ENCODE peak calls at places on chromosomes 6 and 20, in eight cellular contexts. One of them, this sample, is unnamed.

GRCh38 chr6:135475292-135475886 is 22.2 kb downstream of the AHI1 start:
- DNase-seq in fibroblast of mammary gland: peak
- DNase-seq in osteocyte: no peak
- DNase-seq in AG04450: peak
- DNase-seq in fibroblast of the aortic adventitia: peak
- DNase-seq in nephron progenitor cell: peak
- DNase-seq in OCI-LY7: no peak
- DNase-seq in WTC11: no peak
- DNase-seq in this sample: no peak

GRCh38 chr6:12844284-12845223 is 128.0 kb downstream of the PHACTR1 start:
- DNase-seq in WTC11: no peak
- DNase-seq in osteocyte: no peak
- DNase-seq in OCI-LY7: peak
- DNase-seq in fibroblast of the aortic adventitia: peak
- DNase-seq in AG04450: no peak
- DNase-seq in fibroblast of mammary gland: peak
- DNase-seq in nephron progenitor cell: no peak
- DNase-seq in this sample: peak

GRCh38 chr6:57284056-57284455 is 33.4 kb upstream of the PRIM2 start:
- DNase-seq in WTC11: no peak
- DNase-seq in OCI-LY7: no peak
- DNase-seq in fibroblast of the aortic adventitia: peak
- DNase-seq in AG04450: peak
- DNase-seq in nephron progenitor cell: no peak
- DNase-seq in fibroblast of mammary gland: peak
- DNase-seq in osteocyte: no peak
- DNase-seq in this sample: no peak

GRCh38 chr20:38870733-38871559 is 55.3 kb upstream of the FAM83D start:
- DNase-seq in fibroblast of mammary gland: peak
- DNase-seq in WTC11: no peak
- DNase-seq in fibroblast of the aortic adventitia: no peak
- DNase-seq in nephron progenitor cell: no peak
- DNase-seq in osteocyte: no peak
- DNase-seq in AG04450: no peak
- DNase-seq in OCI-LY7: peak
- DNase-seq in this sample: no peak

GRCh38 chr20:47741669-47742345 is 43.5 kb downstream of the SULF2 start:
- DNase-seq in AG04450: no peak
- DNase-seq in fibroblast of mammary gland: no peak
- DNase-seq in OCI-LY7: no peak
- DNase-seq in nephron progenitor cell: no peak
- DNase-seq in fibroblast of the aortic adventitia: no peak
- DNase-seq in osteocyte: no peak
- DNase-seq in WTC11: no peak
- DNase-seq in this sample: no peak

GRCh38 chr6:106244521-106244920 is 81.0 kb downstream of the ATG5 start:
- DNase-seq in fibroblast of mammary gland: no peak
- DNase-seq in fibroblast of the aortic adventitia: no peak
- DNase-seq in WTC11: no peak
- DNase-seq in nephron progenitor cell: no peak
- DNase-seq in OCI-LY7: no peak
- DNase-seq in osteocyte: no peak
- DNase-seq in AG04450: no peak
- DNase-seq in this sample: no peak

GRCh38 chr6:114764866-114765265 is 422.0 kb upstream of the HS3ST5 start:
- DNase-seq in nephron progenitor cell: no peak
- DNase-seq in fibroblast of the aortic adventitia: no peak
- DNase-seq in OCI-LY7: no peak
- DNase-seq in osteocyte: no peak
- DNase-seq in fibroblast of mammary gland: no peak
- DNase-seq in AG04450: no peak
- DNase-seq in WTC11: no peak
- DNase-seq in this sample: no peak

GRCh38 chr6:149990672-149991402 is 27.1 kb downstream of the ULBP1 start:
- DNase-seq in OCI-LY7: peak
- DNase-seq in nephron progenitor cell: peak
- DNase-seq in fibroblast of mammary gland: no peak
- DNase-seq in fibroblast of the aortic adventitia: no peak
- DNase-seq in AG04450: no peak
- DNase-seq in osteocyte: peak
- DNase-seq in WTC11: peak
- DNase-seq in this sample: peak

GRCh38 chr6:72553531-72554202 is 68.2 kb upstream of the KCNQ5 start:
- DNase-seq in fibroblast of mammary gland: peak
- DNase-seq in AG04450: peak
- DNase-seq in OCI-LY7: no peak
- DNase-seq in nephron progenitor cell: no peak
- DNase-seq in WTC11: no peak
- DNase-seq in osteocyte: no peak
- DNase-seq in fibroblast of the aortic adventitia: peak
- DNase-seq in this sample: no peak

GRCh38 chr20:47309806-47310426 is 46.6 kb downstream of the ZMYND8 start:
- DNase-seq in fibroblast of the aortic adventitia: no peak
- DNase-seq in osteocyte: no peak
- DNase-seq in OCI-LY7: no peak
- DNase-seq in nephron progenitor cell: no peak
- DNase-seq in WTC11: peak
- DNase-seq in AG04450: no peak
- DNase-seq in fibroblast of mammary gland: no peak
- DNase-seq in this sample: no peak

GRCh38 chr6:168021581-168021980 is 24.1 kb downstream of the KIF25 start:
- DNase-seq in fibroblast of the aortic adventitia: no peak
- DNase-seq in fibroblast of mammary gland: no peak
- DNase-seq in osteocyte: no peak
- DNase-seq in nephron progenitor cell: no peak
- DNase-seq in AG04450: no peak
- DNase-seq in OCI-LY7: no peak
- DNase-seq in WTC11: no peak
- DNase-seq in this sample: no peak

GRCh38 chr20:58155148-58155925 is 73.1 kb downstream of the ANKRD60 start:
- DNase-seq in OCI-LY7: no peak
- DNase-seq in nephron progenitor cell: no peak
- DNase-seq in fibroblast of the aortic adventitia: no peak
- DNase-seq in WTC11: no peak
- DNase-seq in AG04450: no peak
- DNase-seq in osteocyte: no peak
- DNase-seq in fibroblast of mammary gland: no peak
- DNase-seq in this sample: no peak

DNA sequence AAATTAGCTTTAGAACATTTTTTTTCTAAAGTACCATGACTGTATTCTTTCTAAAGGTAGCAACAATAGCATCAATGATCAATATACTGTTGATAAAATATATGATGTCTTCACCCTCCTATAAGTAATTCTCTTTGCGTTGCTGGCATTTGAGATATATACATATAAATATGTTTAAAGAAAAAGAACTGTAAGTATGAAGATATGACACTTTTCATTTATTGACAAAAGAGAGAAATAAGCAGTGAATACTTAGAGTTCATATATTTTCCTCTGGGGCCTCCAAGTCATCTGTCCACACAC is 49.4 kb upstream of the SCGN start:
- DNase-seq in osteocyte: no peak
- DNase-seq in WTC11: no peak
- DNase-seq in nephron progenitor cell: no peak
- DNase-seq in AG04450: no peak
- DNase-seq in OCI-LY7: no peak
- DNase-seq in fibroblast of mammary gland: no peak
- DNase-seq in fibroblast of the aortic adventitia: no peak
- DNase-seq in this sample: no peak
- TF ChIP-seq CTCF in osteocyte: peak
- TF ChIP-seq CTCF in WTC11: no peak
- TF ChIP-seq CTCF in nephron progenitor cell: no peak
- TF ChIP-seq CTCF in AG04450: no peak
- TF ChIP-seq CTCF in OCI-LY7: peak
- TF ChIP-seq CTCF in fibroblast of mammary gland: no peak
- TF ChIP-seq CTCF in fibroblast of the aortic adventitia: no peak
- TF ChIP-seq CTCF in this sample: no peak

GRCh38 chr20:43473058-43473704 is 15.5 kb downstream of the SRSF6 start:
- DNase-seq in WTC11: no peak
- DNase-seq in AG04450: no peak
- DNase-seq in nephron progenitor cell: no peak
- DNase-seq in OCI-LY7: no peak
- DNase-seq in fibroblast of mammary gland: no peak
- DNase-seq in fibroblast of the aortic adventitia: no peak
- DNase-seq in osteocyte: no peak
- DNase-seq in this sample: no peak
- TF ChIP-seq CTCF in WTC11: no peak
- TF ChIP-seq CTCF in AG04450: no peak
- TF ChIP-seq CTCF in nephron progenitor cell: no peak
- TF ChIP-seq CTCF in OCI-LY7: peak
- TF ChIP-seq CTCF in fibroblast of mammary gland: no peak
- TF ChIP-seq CTCF in fibroblast of the aortic adventitia: no peak
- TF ChIP-seq CTCF in osteocyte: no peak
- TF ChIP-seq CTCF in this sample: no peak

GRCh38 chr6:28981391-28981832 is 23.7 kb downstream of the ZNF311 start:
- DNase-seq in OCI-LY7: peak
- DNase-seq in nephron progenitor cell: peak
- DNase-seq in fibroblast of the aortic adventitia: peak
- DNase-seq in fibroblast of mammary gland: peak
- DNase-seq in osteocyte: peak
- DNase-seq in AG04450: no peak
- DNase-seq in WTC11: peak
- DNase-seq in this sample: no peak

GRCh38 chr6:28981833-28982475 is 23.2 kb downstream of the ZNF311 start:
- DNase-seq in nephron progenitor cell: peak
- DNase-seq in WTC11: peak
- DNase-seq in AG04450: peak
- DNase-seq in fibroblast of mammary gland: peak
- DNase-seq in fibroblast of the aortic adventitia: peak
- DNase-seq in osteocyte: peak
- DNase-seq in OCI-LY7: peak
- DNase-seq in this sample: peak

GRCh38 chr6:28983838-28984237 is 21.3 kb downstream of the ZNF311 start:
- DNase-seq in osteocyte: no peak
- DNase-seq in OCI-LY7: no peak
- DNase-seq in WTC11: no peak
- DNase-seq in fibroblast of mammary gland: no peak
- DNase-seq in AG04450: no peak
- DNase-seq in nephron progenitor cell: no peak
- DNase-seq in fibroblast of the aortic adventitia: no peak
- DNase-seq in this sample: no peak

GRCh38 chr6:28980797-28981390 is 24.2 kb downstream of the ZNF311 start:
- DNase-seq in fibroblast of mammary gland: peak
- DNase-seq in fibroblast of the aortic adventitia: peak
- DNase-seq in OCI-LY7: peak
- DNase-seq in osteocyte: no peak
- DNase-seq in nephron progenitor cell: peak
- DNase-seq in AG04450: peak
- DNase-seq in WTC11: peak
- DNase-seq in this sample: peak

GRCh38 chr6:28982476-28983266 is 22.4 kb downstream of the ZNF311 start:
- DNase-seq in OCI-LY7: no peak
- DNase-seq in nephron progenitor cell: no peak
- DNase-seq in AG04450: no peak
- DNase-seq in osteocyte: no peak
- DNase-seq in fibroblast of mammary gland: peak
- DNase-seq in WTC11: no peak
- DNase-seq in fibroblast of the aortic adventitia: peak
- DNase-seq in this sample: no peak
- TF ChIP-seq CTCF in OCI-LY7: no peak
- TF ChIP-seq CTCF in nephron progenitor cell: no peak
- TF ChIP-seq CTCF in AG04450: peak
- TF ChIP-seq CTCF in osteocyte: peak
- TF ChIP-seq CTCF in fibroblast of mammary gland: peak
- TF ChIP-seq CTCF in WTC11: no peak
- TF ChIP-seq CTCF in fibroblast of the aortic adventitia: peak
- TF ChIP-seq CTCF in this sample: no peak

DNA sequence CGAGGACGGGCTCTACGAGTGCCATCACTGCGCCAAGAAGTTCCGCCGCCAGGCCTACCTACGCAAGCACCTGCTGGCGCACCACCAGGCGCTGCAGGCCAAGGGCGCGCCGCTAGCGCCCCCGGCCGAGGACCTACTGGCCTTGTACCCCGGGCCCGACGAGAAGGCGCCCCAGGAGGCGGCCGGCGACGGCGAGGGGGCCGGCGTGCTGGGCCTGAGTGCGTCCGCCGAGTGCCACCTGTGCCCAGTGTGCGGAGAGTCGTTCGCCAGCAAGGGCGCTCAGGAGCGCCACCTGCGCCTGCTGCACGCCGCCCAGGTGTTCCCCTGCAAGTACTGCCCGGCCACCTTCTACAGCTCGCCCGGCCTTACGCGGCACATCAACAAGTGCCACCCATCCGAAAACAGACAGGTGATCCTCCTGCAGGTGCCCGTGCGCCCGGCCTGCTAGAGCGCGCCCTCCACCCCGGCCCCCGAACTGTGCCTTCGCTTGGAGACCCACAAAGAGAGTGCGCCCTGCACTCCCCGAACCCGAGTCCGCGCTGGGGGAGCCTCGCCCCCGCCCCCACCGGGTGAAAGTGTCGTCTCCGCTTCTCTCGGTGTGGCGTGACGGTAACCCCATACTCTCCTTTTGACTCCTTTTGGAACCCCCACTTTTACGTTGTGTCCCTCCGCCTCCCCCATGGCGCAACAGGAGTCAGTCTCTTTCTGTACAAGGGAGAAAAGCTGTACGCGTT is 1.6 kb downstream of the INSM1 start:
- DNase-seq in fibroblast of the aortic adventitia: no peak
- DNase-seq in AG04450: no peak
- DNase-seq in OCI-LY7: no peak
- DNase-seq in osteocyte: no peak
- DNase-seq in fibroblast of mammary gland: no peak
- DNase-seq in nephron progenitor cell: peak
- DNase-seq in WTC11: peak
- DNase-seq in this sample: peak
- TF ChIP-seq CTCF in fibroblast of the aortic adventitia: no peak
- TF ChIP-seq CTCF in AG04450: no peak
- TF ChIP-seq CTCF in OCI-LY7: no peak
- TF ChIP-seq CTCF in osteocyte: no peak
- TF ChIP-seq CTCF in fibroblast of mammary gland: no peak
- TF ChIP-seq CTCF in nephron progenitor cell: no peak
- TF ChIP-seq CTCF in WTC11: no peak
- TF ChIP-seq CTCF in this sample: no peak

DNA sequence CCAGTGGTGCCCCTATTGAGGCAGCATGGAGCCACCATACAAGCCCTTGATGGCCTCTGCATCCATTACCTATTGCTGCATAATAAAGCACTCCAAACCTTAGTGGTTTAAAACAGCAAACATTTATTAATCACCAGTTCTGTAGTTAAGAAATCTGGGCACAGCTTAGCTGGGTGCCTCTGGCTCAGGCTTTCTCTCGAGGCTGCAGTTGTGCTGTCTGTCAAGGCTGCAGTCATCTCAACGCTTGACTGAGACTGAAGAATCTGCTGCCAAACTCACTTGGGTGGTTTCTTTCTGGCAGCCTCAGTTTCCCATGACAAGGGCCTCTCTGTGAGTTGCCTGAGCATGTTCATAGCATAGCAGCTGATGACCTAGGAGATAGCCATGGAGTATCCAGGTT is 207.4 kb upstream of the LRFN2 start:
- DNase-seq in fibroblast of the aortic adventitia: no peak
- DNase-seq in OCI-LY7: no peak
- DNase-seq in fibroblast of mammary gland: no peak
- DNase-seq in WTC11: no peak
- DNase-seq in osteocyte: no peak
- DNase-seq in nephron progenitor cell: no peak
- DNase-seq in AG04450: no peak
- DNase-seq in this sample: no peak
- TF ChIP-seq CTCF in fibroblast of the aortic adventitia: no peak
- TF ChIP-seq CTCF in OCI-LY7: no peak
- TF ChIP-seq CTCF in fibroblast of mammary gland: no peak
- TF ChIP-seq CTCF in WTC11: no peak
- TF ChIP-seq CTCF in osteocyte: no peak
- TF ChIP-seq CTCF in nephron progenitor cell: no peak
- TF ChIP-seq CTCF in AG04450: no peak
- TF ChIP-seq CTCF in this sample: no peak

GRCh38 chr20:20364016-20364746 is 3.7 kb upstream of the INSM1 start:
- DNase-seq in OCI-LY7: no peak
- DNase-seq in osteocyte: peak
- DNase-seq in WTC11: peak
- DNase-seq in fibroblast of mammary gland: no peak
- DNase-seq in nephron progenitor cell: peak
- DNase-seq in AG04450: no peak
- DNase-seq in fibroblast of the aortic adventitia: no peak
- DNase-seq in this sample: no peak
- TF ChIP-seq CTCF in OCI-LY7: no peak
- TF ChIP-seq CTCF in osteocyte: no peak
- TF ChIP-seq CTCF in WTC11: no peak
- TF ChIP-seq CTCF in fibroblast of mammary gland: no peak
- TF ChIP-seq CTCF in nephron progenitor cell: no peak
- TF ChIP-seq CTCF in AG04450: no peak
- TF ChIP-seq CTCF in fibroblast of the aortic adventitia: no peak
- TF ChIP-seq CTCF in this sample: no peak

This sample was measured in GM13976.